ENCODE peak calls at places on chromosomes 5 and 9, in six cellular contexts. M, V, K, L, A and D are unnamed samples.
A peak's percentile ranks its signal among the peaks of the same experiment; 100 is the strongest.

GRCh38 chr9:100602302-100602930 is 24.5 kb downstream of the CAVIN4 start:
- DNase-seq in M (peak; percentile 45), V (peak; percentile 55), K (no peak), L (no peak), A (peak; percentile 43), D (peak; percentile 24)

GRCh38 chr5:150999704-151000452 is 20.5 kb upstream of the GPX3 start:
- DNase-seq in M (no peak), V (no peak), K (peak; percentile 27), L (no peak), A (no peak), D (no peak)

GRCh38 chr9:121286973-121287721 is 19.2 kb downstream of the GSN start:
- DNase-seq in M (no peak), V (peak; percentile 96), K (peak; percentile 77), L (no peak), A (peak; percentile 86), D (peak; percentile 78)

GRCh38 chr9:89781838-89782237 is 177.0 kb downstream of the GADD45G start:
- DNase-seq in M (no peak), V (no peak), K (no peak), L (peak; percentile 72), A (no peak), D (no peak)

GRCh38 chr5:104430977-104431620 is 868.5 kb upstream of the NUDT12 start:
- DNase-seq in M (no peak), V (no peak), K (no peak), L (no peak), A (no peak), D (no peak)

GRCh38 chr5:108266235-108266634 is 115.7 kb downstream of the FBXL17 start:
- DNase-seq in M (no peak), V (peak; percentile 48), K (no peak), L (no peak), A (no peak), D (no peak)

GRCh38 chr9:16266648-16267276 is 603.7 kb downstream of the BNC2 start:
- DNase-seq in M (no peak), V (peak; percentile 9), K (peak; percentile 86), L (no peak), A (no peak), D (no peak)

GRCh38 chr9:128987800-128988199 is 40.3 kb downstream of the NUP188 start:
- DNase-seq in M (no peak), V (no peak), K (no peak), L (no peak), A (no peak), D (no peak)

GRCh38 chr9:137058651-137059234 is 4.9 kb upstream of the ENTPD2 start:
- DNase-seq in M (no peak), V (no peak), K (no peak), L (no peak), A (no peak), D (peak; percentile 31)

GRCh38 chr5:95486185-95486584 is 68.6 kb downstream of the SKIC3 start:
- DNase-seq in M (no peak), V (no peak), K (no peak), L (no peak), A (no peak), D (no peak)

GRCh38 chr5:96117863-96118651 is 156.4 kb upstream of the ELL2 start:
- DNase-seq in M (no peak), V (no peak), K (no peak), L (no peak), A (peak; percentile 98), D (no peak)

GRCh38 chr9:18396102-18396728 is 77.7 kb upstream of the ADAMTSL1 start:
- DNase-seq in M (peak; percentile 4), V (no peak), K (no peak), L (no peak), A (peak; percentile 1), D (no peak)

GRCh38 chr9:130860458-130861316 is 25.6 kb downstream of the ABL1 start:
- DNase-seq in M (no peak), V (peak; percentile 95), K (no peak), L (no peak), A (no peak), D (no peak)

GRCh38 chr5:167798427-167798826 is 493.0 kb upstream of the WWC1 start:
- DNase-seq in M (no peak), V (no peak), K (no peak), L (no peak), A (no peak), D (no peak)

GRCh38 chr5:157106668-157107461 is 2.0 kb downstream of the HAVCR2 start:
- DNase-seq in M (no peak), V (no peak), K (no peak), L (peak; percentile 15), A (no peak), D (peak; percentile 35)

GRCh38 chr5:67156976-67157583 is 39.5 kb downstream of the CD180 start:
- DNase-seq in M (peak; percentile 57), V (peak; percentile 43), K (no peak), L (no peak), A (peak; percentile 22), D (no peak)

GRCh38 chr5:71684309-71684708 is 34.8 kb upstream of the CARTPT start:
- DNase-seq in M (no peak), V (no peak), K (no peak), L (no peak), A (no peak), D (no peak)

GRCh38 chr5:106843812-106844416 is 826.8 kb downstream of the EFNA5 start:
- DNase-seq in M (no peak), V (no peak), K (no peak), L (no peak), A (no peak), D (no peak)

GRCh38 chr9:90307177-90307833 is 335.3 kb downstream of the DIRAS2 start:
- DNase-seq in M (peak; percentile 83), V (no peak), K (no peak), L (no peak), A (no peak), D (no peak)

GRCh38 chr5:94890907-94891306 is 272.4 kb downstream of the SLF1 start:
- DNase-seq in M (no peak), V (no peak), K (no peak), L (no peak), A (no peak), D (no peak)

GRCh38 chr5:32098291-32098690 is 75.8 kb downstream of the GOLPH3 start:
- DNase-seq in M (peak; percentile 44), V (no peak), K (no peak), L (no peak), A (no peak), D (no peak)

GRCh38 chr9:120925535-120926396 is 830 bp downstream of the TRAF1 start:
- DNase-seq in M (no peak), V (peak; percentile 83), K (no peak), L (peak; percentile 86), A (no peak), D (peak; percentile 39)

GRCh38 chr9:37408933-37409710 is 13.4 kb upstream of the GRHPR start:
- DNase-seq in M (no peak), V (peak; percentile 59), K (no peak), L (peak; percentile 100), A (no peak), D (no peak)

GRCh38 chr5:137995077-137995746 is 37.7 kb downstream of the FAM13B start:
- DNase-seq in M (no peak), V (peak; percentile 81), K (no peak), L (no peak), A (peak; percentile 6), D (peak; percentile 41)

GRCh38 chr5:17448877-17449276 is 49.2 kb upstream of the TAF11L2 start:
- DNase-seq in M (no peak), V (no peak), K (no peak), L (no peak), A (no peak), D (no peak)

DNA sequence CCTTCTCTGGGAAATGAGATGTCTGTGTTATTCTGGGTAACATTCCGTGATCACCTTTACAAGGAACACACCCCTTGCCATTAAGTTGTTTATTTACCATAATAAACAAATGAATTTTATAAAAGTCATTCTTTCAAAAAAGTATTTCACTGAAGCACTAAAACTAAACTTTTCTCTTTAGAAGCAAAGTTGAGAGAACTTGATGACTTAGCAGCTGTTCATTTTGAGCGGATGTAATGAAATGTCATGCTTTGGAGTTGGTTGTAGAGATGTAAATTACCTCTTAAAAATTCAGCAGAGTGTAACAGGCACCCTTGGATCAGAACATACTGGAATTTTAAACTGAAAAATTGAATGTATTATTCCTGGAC is 617.3 kb downstream of the PDE4D start:
- DNase-seq in M (no peak), V (no peak), K (no peak), L (no peak), A (no peak), D (no peak)
- H3K4me3 ChIP-seq in M (no peak overlapping the region), V (no peak overlapping the region), K (no peak overlapping the region), L (no peak overlapping the region), A (no peak overlapping the region), D (no peak overlapping the region)

GRCh38 chr5:54844905-54845566 is 140.4 kb downstream of the ESM1 start:
- DNase-seq in M (peak; percentile 15), V (peak; percentile 53), K (no peak), L (peak; percentile 4), A (peak; percentile 8), D (no peak)
- TF ChIP-seq CTCF in M (peak; percentile 72), V (peak; percentile 32), K (no peak), L (no peak), A (peak; percentile 35), D (no peak)

DNA sequence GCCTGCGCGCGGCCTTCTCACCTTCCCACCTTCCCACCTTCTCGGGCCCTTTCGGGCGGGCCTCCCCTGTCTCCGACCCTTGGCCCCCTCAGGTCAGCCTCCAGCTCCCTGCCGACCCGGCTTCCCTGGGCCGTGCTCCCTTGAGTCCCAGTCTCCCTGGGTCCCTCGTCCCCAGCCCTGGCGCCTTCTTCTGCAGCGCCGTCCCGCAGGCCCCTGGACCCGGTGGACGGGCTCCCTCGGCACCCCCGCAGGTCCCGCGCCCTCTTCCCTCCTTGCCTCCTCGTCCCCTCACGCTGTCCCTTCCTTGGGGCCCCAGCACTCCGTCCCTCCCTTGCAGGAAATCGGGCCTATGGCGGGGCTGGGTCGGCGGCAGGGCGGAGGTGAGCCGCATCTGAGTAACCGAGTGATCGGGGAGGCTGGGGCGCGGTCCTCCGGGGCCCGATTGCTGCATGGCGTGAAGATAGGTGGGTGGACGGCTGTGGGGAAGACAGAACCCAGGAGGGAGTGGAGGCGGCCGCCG is 7.6 kb downstream of the ARPC5L start:
- DNase-seq in M (peak; percentile 68), V (no peak), K (no peak), L (no peak), A (no peak), D (peak; percentile 31)
- TF ChIP-seq GABPA in M (no peak), V (no peak), K (no peak), L (no peak), A (no peak), D (no peak)

DNA sequence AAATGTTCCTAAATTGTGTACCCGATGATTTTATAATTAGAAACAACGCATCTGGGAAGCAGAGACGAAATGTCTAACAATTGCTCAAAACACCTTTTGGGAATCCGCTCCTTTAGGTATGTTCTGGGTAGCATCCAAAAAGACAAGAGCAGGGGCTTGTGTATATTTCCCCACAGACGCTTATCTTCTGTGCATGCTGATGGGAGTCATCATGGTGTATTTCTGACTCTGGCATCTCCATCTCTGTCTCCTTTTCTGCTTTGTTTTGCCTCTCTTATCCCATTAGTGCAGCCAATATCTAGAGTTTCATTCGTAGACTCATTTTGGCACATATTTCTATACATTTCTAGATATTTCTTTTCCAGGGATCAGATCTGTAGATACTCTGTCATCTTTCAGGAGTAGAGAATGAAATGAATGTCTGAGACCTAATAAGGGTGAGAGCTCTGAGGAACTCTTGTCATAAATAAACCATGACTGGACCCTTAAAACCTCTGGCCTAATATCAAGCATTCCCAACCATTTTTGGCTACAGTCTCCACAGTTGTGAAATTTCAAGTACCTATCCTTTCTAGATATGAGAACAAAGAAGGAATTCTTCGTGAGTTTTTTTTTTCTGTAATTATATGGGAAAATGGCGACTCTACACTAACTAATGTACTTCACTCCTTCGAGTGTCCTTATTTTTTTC is 508.2 kb downstream of the ACTL7B start:
- DNase-seq in M (no peak), V (no peak), K (no peak), L (no peak), A (no peak), D (no peak)
- H3K4me3 ChIP-seq in M (no peak overlapping the region), V (no peak overlapping the region), K (no peak overlapping the region), L (no peak overlapping the region), A (no peak overlapping the region), D (no peak overlapping the region)